ENCODE peak calls at places on chromosome 17, in ten cellular contexts. Z, E, K, J, B, W, L, M, G and U are unnamed samples.

GRCh38 chr17:59621771-59622170 is 2.1 kb downstream of the CLTC start:
- DNase-seq in G (no peak), L (no peak), E (no peak), J (no peak), K (no peak), Z (peak), B (no peak), M (no peak), W (no peak), U (no peak)

GRCh38 chr17:41480581-41480980 is 370 bp downstream of the KRT35 start:
- DNase-seq in Z (no peak), G (no peak), K (no peak), L (no peak), E (no peak), W (no peak), J (no peak), B (no peak), M (no peak), U (no peak)

GRCh38 chr17:27293359-27293897 is 486 bp upstream of the WSB1 start:
- DNase-seq in M (no peak), Z (no peak), K (no peak), L (peak), B (no peak), J (peak), W (no peak), G (peak), E (no peak), U (no peak)

GRCh38 chr17:82012482-82013295 is 10.0 kb downstream of the CENPX start:
- DNase-seq in K (peak), J (no peak), E (no peak), Z (no peak), M (peak), L (peak), B (no peak), G (no peak), W (no peak), U (no peak)

GRCh38 chr17:19724501-19725420 is 8.4 kb upstream of the SLC47A2 start:
- DNase-seq in M (peak), L (peak), W (no peak), K (peak), Z (peak), G (peak), B (peak), E (no peak), J (peak), U (peak)

GRCh38 chr17:7354262-7354781 is 634 bp upstream of the TMEM95 start:
- DNase-seq in Z (peak), W (no peak), M (no peak), K (no peak), L (peak), J (no peak), E (no peak), G (no peak), B (no peak), U (peak)

GRCh38 chr17:72826602-72827001 is 265.9 kb downstream of the SLC39A11 start:
- DNase-seq in G (no peak), Z (no peak), L (no peak), E (no peak), K (no peak), W (no peak), J (no peak), B (no peak), M (no peak), U (peak)

GRCh38 chr17:34616148-34616547 is 36.8 kb downstream of the TMEM132E start:
- DNase-seq in M (no peak), L (no peak), E (no peak), K (no peak), W (no peak), J (no peak), G (no peak), B (no peak), Z (no peak), U (no peak)

GRCh38 chr17:64477849-64478248 is 19.0 kb downstream of the POLG2 start:
- DNase-seq in Z (no peak), E (no peak), J (no peak), B (no peak), M (no peak), G (no peak), W (no peak), K (no peak), L (no peak), U (no peak)

GRCh38 chr17:76969598-76970172 is 101.5 kb downstream of the MGAT5B start:
- DNase-seq in K (no peak), E (no peak), L (no peak), G (no peak), Z (no peak), M (no peak), W (no peak), J (peak), B (no peak), U (no peak)
- H3K4me3 ChIP-seq in K (no peak), E (no peak), L (no peak), G (peak), Z (no peak), M (peak), W (no peak), J (peak), B (no peak), U (no peak)

GRCh38 chr17:52297230-52298010 is 138.9 kb upstream of the CA10 start:
- DNase-seq in E (no peak), M (no peak), B (no peak), L (no peak), J (no peak), K (no peak), W (no peak), Z (no peak), G (no peak), U (peak)
- TF ChIP-seq CTCF in E (no peak), M (no peak), B (no peak), L (no peak), J (no peak), K (no peak), W (peak), Z (no peak), G (no peak), U (peak)

GRCh38 chr17:37300683-37301082 is 75.1 kb upstream of the C17orf78 start:
- DNase-seq in M (no peak), E (no peak), G (no peak), Z (no peak), L (no peak), B (no peak), K (no peak), W (no peak), J (no peak), U (peak)
- H3K4me3 ChIP-seq in M (no peak), E (no peak), G (no peak), Z (no peak), L (no peak), B (no peak), K (no peak), W (no peak), J (peak), U (no peak)

DNA sequence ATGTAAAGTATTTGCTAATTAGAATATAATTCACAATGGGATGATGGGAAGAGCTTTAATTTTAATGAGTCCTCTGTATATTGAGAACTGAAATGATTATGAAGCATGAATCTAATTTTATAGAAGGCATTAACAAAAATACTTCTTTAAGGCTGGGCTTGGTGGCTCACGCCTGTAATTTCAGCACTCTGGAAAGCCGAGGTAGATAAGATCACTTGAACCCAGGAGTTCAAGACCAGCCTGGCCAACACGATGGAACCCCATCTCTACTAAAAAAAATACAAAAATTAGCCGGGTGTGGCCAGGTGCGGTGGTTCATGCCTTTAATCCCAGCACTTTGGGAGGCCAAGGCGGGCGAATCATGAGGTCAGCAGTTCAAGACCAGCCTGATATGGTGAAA is 12.0 kb downstream of the CDK12 start:
- DNase-seq in E (no peak), K (no peak), G (no peak), B (no peak), W (no peak), L (no peak), Z (no peak), J (no peak), M (no peak), U (no peak)
- TF ChIP-seq CTCF in E (no peak), K (no peak), G (no peak), B (no peak), W (no peak), L (no peak), Z (no peak), J (no peak), M (no peak), U (no peak)

GRCh38 chr17:2722611-2723010 is 11.0 kb upstream of the CLUH start:
- DNase-seq in L (no peak), E (no peak), Z (no peak), K (no peak), M (no peak), W (no peak), B (no peak), J (no peak), G (no peak), U (no peak)

GRCh38 chr17:2724783-2725164 is 13.2 kb upstream of the CLUH start:
- DNase-seq in W (peak), M (peak), L (peak), E (no peak), G (peak), K (no peak), Z (peak), B (no peak), J (peak), U (peak)

GRCh38 chr17:2721603-2722002 is 10.0 kb upstream of the CLUH start:
- DNase-seq in J (no peak), G (no peak), M (no peak), L (no peak), E (no peak), B (no peak), K (no peak), Z (no peak), W (no peak), U (peak)

GRCh38 chr17:2723505-2723996 is 12.0 kb upstream of the CLUH start:
- DNase-seq in G (no peak), M (no peak), B (no peak), J (no peak), K (no peak), W (no peak), Z (no peak), E (no peak), L (peak), U (peak)

DNA sequence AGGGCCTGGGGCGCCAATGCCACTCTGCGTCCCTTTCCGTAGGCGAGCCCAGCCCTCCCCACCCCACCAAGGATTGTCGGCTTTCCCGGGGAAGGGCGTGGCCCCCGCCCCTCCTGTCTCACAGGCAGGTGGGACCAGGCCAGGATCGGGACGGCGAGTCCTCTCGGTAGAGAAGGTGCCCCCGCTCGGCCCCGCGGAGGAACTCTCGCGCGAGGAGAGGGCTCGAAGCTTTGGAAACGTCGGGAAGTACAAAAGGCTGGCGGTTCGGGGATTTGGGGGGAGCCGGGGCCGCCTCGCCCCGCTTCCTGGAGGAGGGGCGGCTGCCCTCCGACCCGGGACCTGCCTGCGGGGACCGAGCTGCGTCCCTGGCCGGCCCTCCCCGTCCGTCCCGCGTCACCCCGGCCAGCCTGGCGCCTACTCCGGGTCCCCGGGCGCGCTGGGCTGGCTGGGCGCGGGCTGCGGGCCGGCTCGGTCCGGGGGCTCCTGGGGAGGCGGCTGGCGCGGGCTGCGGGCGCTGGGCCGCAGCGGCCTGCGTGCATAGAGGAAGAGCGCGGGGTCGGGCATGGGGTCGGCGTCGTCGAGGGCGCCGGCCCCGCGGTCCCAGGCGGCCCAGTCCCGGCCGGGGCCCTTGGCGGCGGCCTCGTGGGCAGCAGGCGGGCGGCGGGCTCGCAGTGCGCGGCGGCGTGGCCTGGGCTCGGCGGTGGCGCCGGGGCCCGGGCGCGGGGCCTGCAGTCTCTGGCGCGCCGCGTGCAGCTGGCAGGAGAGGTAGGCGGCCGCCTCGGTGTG is 12.6 kb upstream of the CLUH start:
- DNase-seq in M (peak), G (no peak), J (no peak), L (peak), B (no peak), W (no peak), K (no peak), E (no peak), Z (no peak), U (peak)
- H3K4me3 ChIP-seq in M (peak), G (no peak), J (peak), L (no peak), B (no peak), W (no peak), K (peak), E (no peak), Z (no peak), U (no peak)